ENCODE peak calls at places on chromosomes 4 and X, in four cellular contexts. A is GM06990, Y is lower leg skin, V is HFF-Myc. I is an unnamed sample.

GRCh38 chr4:93313207-93313606 is 515.3 kb upstream of the ATOH1 start:
- DNase-seq in A (no peak), V (peak), Y (no peak), I (no peak)

GRCh38 chr4:145840162-145840768 is 98.4 kb downstream of the ZNF827 start:
- DNase-seq in Y (no peak), A (no peak), V (peak), I (peak)

GRCh38 chr4:87333267-87333666 is 10.6 kb upstream of the HSD17B13 start:
- DNase-seq in A (no peak), V (no peak), Y (no peak), I (no peak)

GRCh38 chrX:136065044-136065671 is 79.9 kb downstream of the SLC9A6 start:
- DNase-seq in V (no peak), A (no peak), Y (peak), I (no peak)

GRCh38 chr4:151324449-151325319 is 721 bp downstream of the SH3D19 start:
- DNase-seq in Y (no peak), V (peak), A (no peak), I (no peak)

GRCh38 chr4:141346144-141346543 is 125.4 kb downstream of the ZNF330 start:
- DNase-seq in V (peak), Y (no peak), A (no peak), I (no peak)

GRCh38 chr4:95085118-95085833 is 327.5 kb downstream of the BMPR1B start:
- DNase-seq in Y (no peak), V (no peak), A (no peak), I (no peak)

GRCh38 chr4:145760961-145761929 is 81.3 kb downstream of the C4orf51 start:
- DNase-seq in Y (no peak), V (no peak), A (no peak), I (no peak)

GRCh38 chr4:94408549-94409374 is 43.0 kb upstream of the PDLIM5 start:
- DNase-seq in Y (no peak), V (no peak), A (no peak), I (no peak)

GRCh38 chrX:19225906-19226305 is 103.6 kb upstream of the ADGRG2 start:
- DNase-seq in Y (no peak), A (no peak), V (no peak), I (no peak)

GRCh38 chr4:140049924-140050681 is 103.9 kb downstream of the MAML3 start:
- DNase-seq in Y (no peak), V (no peak), A (no peak), I (no peak)

GRCh38 chrX:136577562-136577961 is 45.5 kb downstream of the VGLL1 start:
- DNase-seq in V (no peak), A (no peak), Y (no peak), I (no peak)

GRCh38 chrX:154030715-154031305 is 11.1 kb upstream of the IRAK1 start:
- DNase-seq in A (no peak), V (no peak), Y (no peak), I (no peak)

GRCh38 chr4:149751174-149751573 is 64.5 kb downstream of the IQCM start:
- DNase-seq in A (no peak), V (no peak), Y (no peak), I (no peak)

GRCh38 chr4:72136429-72136828 is 104.6 kb downstream of the NPFFR2 start:
- DNase-seq in V (no peak), A (no peak), Y (no peak), I (no peak)

GRCh38 chr4:5361968-5362367 is 310.7 kb downstream of the STK32B start:
- DNase-seq in A (no peak), V (no peak), Y (no peak), I (no peak)

GRCh38 chr4:123587983-123588494 is 191.4 kb downstream of the SPRY1 start:
- DNase-seq in Y (peak), V (peak), A (no peak), I (no peak)

GRCh38 chr4:6598641-6599040 is 23.7 kb downstream of the MAN2B2 start:
- DNase-seq in A (no peak), Y (no peak), V (no peak), I (no peak)

GRCh38 chr4:7421356-7422097 is 13.2 kb downstream of the PSAPL1 start:
- DNase-seq in Y (peak), V (no peak), A (no peak), I (no peak)

GRCh38 chrX:142068365-142068764 is 136.7 kb downstream of the MAGEC2 start:
- DNase-seq in V (no peak), Y (no peak), A (no peak), I (no peak)

GRCh38 chr4:88803600-88804096 is 106.0 kb upstream of the NAP1L5 start:
- DNase-seq in V (peak), A (peak), Y (no peak), I (no peak)

GRCh38 chr4:16607241-16607640 is 291.2 kb downstream of the LDB2 start:
- DNase-seq in Y (no peak), A (no peak), V (no peak), I (no peak)

GRCh38 chrX:120499301-120500097 is 30.4 kb upstream of the LAMP2 start:
- DNase-seq in Y (no peak), V (no peak), A (no peak), I (no peak)

GRCh38 chrX:46686003-46686645 is 72.8 kb downstream of the SLC9A7 start:
- DNase-seq in A (no peak), Y (no peak), V (no peak), I (peak)

GRCh38 chr4:122458625-122459024 is 2.1 kb upstream of the IL2 start:
- DNase-seq in V (no peak), A (peak), Y (no peak), I (peak)

GRCh38 chr4:21709031-21709430 is 239.5 kb downstream of the KCNIP4 start:
- DNase-seq in A (no peak), V (no peak), Y (no peak), I (no peak)

GRCh38 chrX:24098932-24099331 is 44.2 kb downstream of the EIF2S3 start:
- DNase-seq in V (no peak), A (no peak), Y (no peak), I (no peak)

GRCh38 chr4:152308925-152309324 is 227.0 kb downstream of the FBXW7 start:
- DNase-seq in V (peak), Y (no peak), A (no peak), I (no peak)

GRCh38 chrX:118025193-118025592 is 91.4 kb downstream of the KLHL13 start:
- DNase-seq in Y (no peak), V (no peak), A (no peak), I (no peak)

GRCh38 chrX:18640686-18641085 is 31.2 kb downstream of the RS1 start:
- DNase-seq in A (no peak), V (no peak), Y (no peak), I (no peak)

GRCh38 chr4:166324321-166324720 is 451.3 kb downstream of the TLL1 start:
- DNase-seq in V (peak), A (no peak), Y (no peak), I (peak)

GRCh38 chr4:576245-576821 is at the start of gene TMEM271:
- DNase-seq in V (no peak), Y (peak), A (no peak), I (no peak)
- H3K4me3 ChIP-seq in V (no peak), Y (no peak), A (no peak), I (no peak)

GRCh38 chrX:21932277-21932996 is 8.1 kb upstream of the SMS start:
- DNase-seq in A (no peak), V (no peak), Y (no peak), I (peak)

GRCh38 chrX:21933077-21933476 is 7.4 kb upstream of the SMS start:
- DNase-seq in A (no peak), Y (no peak), V (no peak), I (no peak)

GRCh38 chrX:21930986-21931385 is 9.5 kb upstream of the SMS start:
- DNase-seq in V (no peak), A (no peak), Y (no peak), I (no peak)

GRCh38 chrX:21929209-21929608 is 11.3 kb upstream of the SMS start:
- DNase-seq in V (no peak), A (no peak), Y (no peak), I (peak)

GRCh38 chrX:21934414-21934813 is 6.1 kb upstream of the SMS start:
- DNase-seq in A (no peak), V (no peak), Y (no peak), I (no peak)
- H3K4me3 ChIP-seq in A (no peak), V (no peak), Y (no peak), I (no peak)

GRCh38 chr4:2809610-2810180 is 16.8 kb downstream of the SH3BP2 start:
- DNase-seq in V (no peak), Y (no peak), A (no peak), I (no peak)

GRCh38 chr4:2812600-2812932 is 19.7 kb downstream of the SH3BP2 start:
- DNase-seq in Y (no peak), V (no peak), A (no peak), I (no peak)

GRCh38 chr4:2812985-2813384 is 20.1 kb downstream of the SH3BP2 start:
- DNase-seq in Y (no peak), A (no peak), V (no peak), I (no peak)

GRCh38 chr4:2813446-2814405 is 20.8 kb downstream of the SH3BP2 start:
- DNase-seq in Y (no peak), A (no peak), V (no peak), I (no peak)

GRCh38 chr4:2811830-2812599 is 19.1 kb downstream of the SH3BP2 start:
- DNase-seq in A (peak), Y (peak), V (no peak), I (peak)
- H3K4me3 ChIP-seq in A (peak), Y (no peak), V (peak), I (peak)

GRCh38 chrX:49233176-49233575 is at the start of gene CACNA1F:
- DNase-seq in V (no peak), A (no peak), Y (no peak), I (no peak)
- H3K4me3 ChIP-seq in V (no peak), A (no peak), Y (no peak), I (no peak)

GRCh38 chr4:113169368-113169767 is 119.9 kb downstream of the ANK2 start:
- DNase-seq in V (no peak), A (no peak), Y (no peak), I (no peak)
- H3K4me3 ChIP-seq in V (no peak), A (no peak), Y (no peak), I (no peak)

GRCh38 chr4:144649646-144650045 is 3.7 kb downstream of the HHIP start:
- DNase-seq in V (no peak), Y (no peak), A (no peak), I (no peak)
- H3K4me3 ChIP-seq in V (no peak), Y (no peak), A (no peak), I (no peak)

GRCh38 chrX:10157032-10157341 is 212 bp downstream of the CLCN4 start:
- DNase-seq in V (no peak), Y (no peak), A (no peak), I (no peak)

GRCh38 chrX:10158279-10158939 is 1.6 kb downstream of the CLCN4 start:
- DNase-seq in V (no peak), A (peak), Y (no peak), I (no peak)

GRCh38 chrX:10157545-10157944 is 770 bp downstream of the CLCN4 start:
- DNase-seq in Y (no peak), A (no peak), V (no peak), I (no peak)

GRCh38 chrX:10160221-10160620 is 3.4 kb downstream of the CLCN4 start:
- DNase-seq in A (no peak), Y (no peak), V (no peak), I (no peak)

DNA sequence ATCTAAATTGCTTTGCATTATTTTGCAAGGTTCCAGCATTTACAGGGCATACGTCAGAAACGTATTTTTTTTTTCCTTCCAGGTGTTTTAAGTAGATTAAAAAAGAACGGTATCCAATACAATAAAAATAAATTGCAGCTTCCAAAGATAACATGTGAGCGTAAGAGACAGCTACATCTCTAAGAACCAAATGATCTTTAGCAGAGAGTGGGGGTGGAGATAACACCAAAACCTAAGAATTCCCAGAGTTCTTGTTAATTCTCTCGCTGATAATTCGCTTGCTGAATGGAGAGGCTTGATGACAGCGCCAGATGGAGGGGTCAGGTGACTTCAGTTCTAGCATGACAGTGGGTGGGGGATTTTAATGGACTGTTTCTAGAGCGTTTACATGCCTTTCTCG is 2.3 kb downstream of the CLCN4 start:
- DNase-seq in V (no peak), Y (no peak), A (no peak), I (no peak)
- H3K4me3 ChIP-seq in V (no peak), Y (no peak), A (no peak), I (no peak)

I was measured in HL-60.